ENCODE peak calls at places on chromosomes 13 and 19, in six cellular contexts. K is fibroblast of lung, Y is fibroblast of pulmonary artery, J is uterus, S is anterior cingulate cortex, C is cerebellar nuclear complex. W is an unnamed sample.

GRCh38 chr13:95624020-95624419 is 20.5 kb downstream of the DZIP1 start:
- DNase-seq in K (peak), Y (peak), J (peak), S (no peak), C (no peak), W (no peak)

GRCh38 chr13:36431204-36432105 is 840 bp upstream of the CCNA1 start:
- DNase-seq in K (no peak), Y (no peak), J (no peak), S (no peak), C (no peak), W (no peak)

GRCh38 chr19:53942001-53942786 is 20.5 kb upstream of the CACNG8 start:
- DNase-seq in K (no peak), Y (peak), J (no peak), S (no peak), C (no peak), W (no peak)

GRCh38 chr13:73936001-73936400 is 198.2 kb downstream of the KLF12 start:
- DNase-seq in K (peak), Y (peak), J (no peak), S (no peak), C (no peak), W (no peak)

GRCh38 chr13:43804461-43805070 is 17.8 kb upstream of the ENOX1 start:
- DNase-seq in K (peak), Y (peak), J (no peak), S (no peak), C (peak), W (peak)

GRCh38 chr13:109784590-109785140 is 1.7 kb downstream of the IRS2 start:
- DNase-seq in K (peak), Y (peak), J (peak), S (peak), C (no peak), W (no peak)

GRCh38 chr13:99075268-99076191 is 97.7 kb upstream of the DOCK9 start:
- DNase-seq in K (no peak), Y (no peak), J (no peak), S (no peak), C (no peak), W (no peak)

GRCh38 chr13:37194428-37194861 is 89.0 kb upstream of the CSNK1A1L start:
- DNase-seq in K (peak), Y (peak), J (no peak), S (no peak), C (no peak), W (no peak)

GRCh38 chr13:111861766-111862366 is 205.1 kb upstream of the SOX1 start:
- DNase-seq in K (no peak), Y (no peak), J (no peak), S (no peak), C (no peak), W (no peak)

GRCh38 chr19:6710273-6711077 is 10.0 kb downstream of the C3 start:
- DNase-seq in K (no peak), Y (no peak), J (no peak), S (no peak), C (no peak), W (no peak)

GRCh38 chr13:114131581-114132418 is 623 bp downstream of the RASA3 start:
- DNase-seq in K (peak), Y (peak), J (no peak), S (no peak), C (no peak), W (no peak)

GRCh38 chr19:39778763-39779162 is at the start of gene LEUTX:
- DNase-seq in K (no peak), Y (no peak), J (no peak), S (no peak), C (no peak), W (peak)

GRCh38 chr19:35899547-35900214 is 659 bp downstream of the NFKBID start:
- DNase-seq in K (peak), Y (peak), J (peak), S (peak), C (peak), W (peak)

GRCh38 chr13:75687145-75687763 is 51.1 kb downstream of the LMO7 start:
- DNase-seq in K (peak), Y (peak), J (no peak), S (no peak), C (no peak), W (no peak)

GRCh38 chr13:80276371-80277289 is 64.3 kb downstream of the SPRY2 start:
- DNase-seq in K (no peak), Y (peak), J (no peak), S (no peak), C (no peak), W (no peak)

GRCh38 chr13:42847891-42848663 is 66.7 kb downstream of the FAM216B start:
- DNase-seq in K (no peak), Y (peak), J (no peak), S (no peak), C (no peak), W (no peak)

GRCh38 chr19:45161715-45162463 is 1.1 kb upstream of the NKPD1 start:
- DNase-seq in K (peak), Y (peak), J (no peak), S (no peak), C (no peak), W (no peak)

GRCh38 chr19:3270908-3271307 is 46.4 kb downstream of the CELF5 start:
- DNase-seq in K (peak), Y (peak), J (no peak), S (peak), C (peak), W (no peak)

GRCh38 chr13:53301449-53301848 is 272.8 kb downstream of the OLFM4 start:
- DNase-seq in K (no peak), Y (no peak), J (no peak), S (no peak), C (no peak), W (no peak)

GRCh38 chr13:56216221-56216620 is 924.5 kb upstream of the PRR20A start:
- DNase-seq in K (no peak), Y (no peak), J (no peak), S (no peak), C (no peak), W (no peak)